ENCODE peak calls at places on chromosome 19, in six cellular contexts. H, F, R, I, P and A are unnamed samples.

GRCh38 chr19:7894612-7895309 is 6.5 kb downstream of the LRRC8E start:
- DNase-seq in H (no peak), F (no peak), R (peak), I (no peak), P (no peak), A (no peak)

GRCh38 chr19:3479177-3479818 is 1.0 kb downstream of the SMIM24 start:
- DNase-seq in H (no peak), F (no peak), R (no peak), I (peak), P (no peak), A (peak)

GRCh38 chr19:29001922-29002247 is 211.1 kb downstream of the UQCRFS1 start:
- DNase-seq in H (no peak), F (no peak), R (no peak), I (no peak), P (peak), A (no peak)

GRCh38 chr19:17329768-17330545 is 4.7 kb downstream of the ANO8 start:
- DNase-seq in H (no peak), F (no peak), R (no peak), I (no peak), P (no peak), A (no peak)

GRCh38 chr19:30681162-30681996 is 309.2 kb downstream of the ZNF536 start:
- DNase-seq in H (no peak), F (no peak), R (no peak), I (no peak), P (no peak), A (no peak)

GRCh38 chr19:52237771-52238400 is 31.5 kb upstream of the ZNF766 start:
- DNase-seq in H (peak), F (no peak), R (peak), I (peak), P (no peak), A (no peak)

GRCh38 chr19:21595185-21595584 is 89.8 kb downstream of the ZNF429 start:
- DNase-seq in H (no peak), F (no peak), R (no peak), I (no peak), P (no peak), A (no peak)

GRCh38 chr19:13507053-13507611 is 853 bp upstream of the CACNA1A start:
- DNase-seq in H (no peak), F (no peak), R (no peak), I (no peak), P (no peak), A (no peak)

GRCh38 chr19:44725251-44725650 is 23.3 kb upstream of the BCL3 start:
- DNase-seq in H (no peak), F (no peak), R (no peak), I (no peak), P (no peak), A (no peak)

GRCh38 chr19:4971424-4971793 is 2.5 kb downstream of the KDM4B start:
- DNase-seq in H (peak), F (no peak), R (no peak), I (peak), P (no peak), A (peak)

GRCh38 chr19:3142938-3143337 is 7.1 kb downstream of the GNA15 start:
- DNase-seq in H (no peak), F (no peak), R (no peak), I (no peak), P (no peak), A (no peak)

GRCh38 chr19:35755160-35755549 is 1.7 kb downstream of the HSPB6 start:
- DNase-seq in H (no peak), F (no peak), R (no peak), I (no peak), P (no peak), A (no peak)

GRCh38 chr19:39430675-39431593 is 4.8 kb downstream of the RPS16 start:
- DNase-seq in H (peak), F (no peak), R (peak), I (no peak), P (no peak), A (peak)

GRCh38 chr19:40400521-40400920 is 10.5 kb upstream of the HIPK4 start:
- DNase-seq in H (no peak), F (no peak), R (no peak), I (no peak), P (no peak), A (no peak)

GRCh38 chr19:8558325-8558724 is 18.9 kb downstream of the MYO1F start:
- DNase-seq in H (no peak), F (no peak), R (no peak), I (no peak), P (no peak), A (no peak)

GRCh38 chr19:22619932-22620331 is 14.2 kb upstream of the ZNF492 start:
- DNase-seq in H (no peak), F (no peak), R (no peak), I (no peak), P (no peak), A (no peak)

GRCh38 chr19:677201-677600 is 1.0 kb downstream of the FSTL3 start:
- DNase-seq in H (peak), F (no peak), R (no peak), I (no peak), P (no peak), A (peak)

GRCh38 chr19:56120371-56121179 is 520 bp downstream of the ZNF787 start:
- DNase-seq in H (peak), F (peak), R (no peak), I (peak), P (no peak), A (peak)

GRCh38 chr19:46383846-46384245 is 29.5 kb downstream of the CCDC8 start:
- DNase-seq in H (no peak), F (no peak), R (no peak), I (no peak), P (no peak), A (peak)